ENCODE peak calls at places on chromosomes 2 and 18, in five cellular contexts. L is H1, U is K562, C is IMR-90, G is PC-3. F is an unnamed sample.

GRCh38 chr2:23605236-23605635 is 220.3 kb downstream of the KLHL29 start:
- DNase-seq in U (no peak), C (no peak), G (no peak), L (no peak), F (no peak)

GRCh38 chr2:135903650-135904049 is 27.4 kb upstream of the MCM6 start:
- DNase-seq in L (no peak), C (no peak), U (no peak), G (no peak), F (no peak)

GRCh38 chr2:24984912-24985311 is 13.2 kb upstream of the DNAJC27 start:
- DNase-seq in G (no peak), C (peak), U (no peak), L (no peak), F (no peak)

GRCh38 chr2:86254576-86255538 is 55.6 kb downstream of the MRPL35 start:
- DNase-seq in C (no peak), U (no peak), G (no peak), L (no peak), F (no peak)

GRCh38 chr2:134623796-134624195 is 95.0 kb downstream of the TMEM163 start:
- DNase-seq in U (no peak), G (no peak), C (no peak), L (no peak), F (no peak)

GRCh38 chr2:183149489-183149888 is 25.2 kb downstream of the NUP35 start:
- DNase-seq in G (no peak), L (no peak), C (peak), U (no peak), F (no peak)

GRCh38 chr18:63311481-63312409 is 7.8 kb downstream of the BCL2 start:
- DNase-seq in L (no peak), U (no peak), G (no peak), C (no peak), F (no peak)

GRCh38 chr18:59950215-59950944 is 50.6 kb downstream of the PMAIP1 start:
- DNase-seq in U (no peak), L (no peak), G (peak), C (peak), F (no peak)

GRCh38 chr2:86068098-86069047 is 37.3 kb downstream of the POLR1A start:
- DNase-seq in U (no peak), C (peak), L (no peak), G (no peak), F (no peak)

GRCh38 chr2:12796617-12797016 is 79.9 kb downstream of the TRIB2 start:
- DNase-seq in G (no peak), C (no peak), L (no peak), U (no peak), F (peak)

GRCh38 chr2:216081487-216082387 is at the start of the genes PECR and TMEM169:
- DNase-seq in G (peak), L (peak), U (peak), C (peak), F (peak)

GRCh38 chr2:18413794-18414396 is 146.6 kb downstream of the RDH14 start:
- DNase-seq in L (no peak), G (peak), C (peak), U (no peak), F (no peak)

GRCh38 chr2:106956879-106957278 is 70.9 kb upstream of the ST6GAL2 start:
- DNase-seq in L (no peak), U (no peak), G (peak), C (peak), F (no peak)

GRCh38 chr2:58319481-58319880 is 78.4 kb upstream of the FANCL start:
- DNase-seq in L (no peak), G (peak), C (no peak), U (no peak), F (no peak)

GRCh38 chr18:686339-687111 is 25.9 kb downstream of the ENOSF1 start:
- DNase-seq in U (no peak), L (peak), G (no peak), C (peak), F (no peak)

GRCh38 chr2:163475815-163476214 is 260.0 kb downstream of the FIGN start:
- DNase-seq in L (no peak), C (no peak), U (no peak), G (no peak), F (no peak)

GRCh38 chr2:42800981-42801380 is 8.6 kb upstream of the HAAO start:
- DNase-seq in U (no peak), C (no peak), L (no peak), G (no peak), F (no peak)

GRCh38 chr2:151261977-151262291 is 271 bp upstream of the RBM43 start:
- DNase-seq in U (no peak), C (no peak), L (no peak), G (no peak), F (no peak)

GRCh38 chr2:85106489-85107180 is 26.6 kb upstream of the TCF7L1 start:
- DNase-seq in C (peak), L (no peak), G (peak), U (no peak), F (no peak)

GRCh38 chr18:76252880-76253279 is 242.2 kb downstream of the ZNF516 start:
- DNase-seq in U (no peak), L (no peak), C (peak), G (no peak), F (no peak)

GRCh38 chr18:48923746-48924580 is 26.8 kb downstream of the SMAD7 start:
- DNase-seq in L (no peak), U (no peak), C (peak), G (peak), F (no peak)

GRCh38 chr2:26299488-26300092 is 46.4 kb upstream of the SELENOI start:
- DNase-seq in U (no peak), C (peak), G (peak), L (peak), F (no peak)

GRCh38 chr18:11669948-11670275 is 19.2 kb upstream of the GNAL start:
- DNase-seq in L (no peak), G (no peak), C (no peak), U (no peak), F (no peak)

GRCh38 chr2:230330206-230330605 is 3.2 kb downstream of the SP140L start:
- DNase-seq in U (no peak), C (no peak), L (no peak), G (no peak), F (no peak)

GRCh38 chr18:31546476-31546875 is 45.2 kb upstream of the TTR start:
- DNase-seq in L (no peak), C (no peak), U (no peak), G (no peak), F (no peak)

GRCh38 chr2:10921525-10921924 is 9.8 kb downstream of the KCNF1 start:
- DNase-seq in C (no peak), U (no peak), G (no peak), L (no peak), F (no peak)

GRCh38 chr2:54114936-54115283 is 505 bp upstream of the ACYP2 start:
- DNase-seq in L (no peak), U (no peak), G (no peak), C (no peak), F (no peak)

GRCh38 chr2:190511104-190511503 is 23.4 kb downstream of the NEMP2 start:
- DNase-seq in C (peak), L (no peak), U (no peak), G (peak), F (no peak)

GRCh38 chr2:240965296-240965904 is 33.0 kb upstream of the SNED1 start:
- DNase-seq in U (no peak), L (no peak), C (no peak), G (no peak), F (peak)

GRCh38 chr2:164850235-164850634 is 8.6 kb upstream of the COBLL1 start:
- DNase-seq in U (no peak), G (no peak), C (no peak), L (no peak), F (no peak)

GRCh38 chr2:133975676-133976428 is 278.0 kb upstream of the MGAT5 start:
- DNase-seq in L (no peak), C (peak), G (no peak), U (no peak), F (no peak)

DNA sequence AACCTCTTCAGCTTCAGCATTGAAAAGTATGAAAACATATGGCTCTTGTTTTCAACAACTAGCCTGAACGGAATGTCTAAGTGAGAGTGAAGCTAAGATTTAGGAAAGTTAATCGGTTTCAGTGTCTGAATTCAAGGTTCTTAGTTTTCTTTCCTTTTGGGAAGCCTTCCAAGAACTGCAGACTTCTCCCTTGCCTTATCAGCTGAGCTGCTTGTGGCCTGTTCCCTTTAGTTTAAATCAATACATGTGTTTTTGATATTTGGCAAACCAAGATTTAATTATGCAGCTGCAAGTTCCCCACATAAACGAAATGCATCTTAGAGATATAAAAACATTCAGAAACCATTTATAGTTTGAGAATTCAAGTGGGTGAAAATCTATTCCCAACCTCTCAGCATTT is 274.3 kb upstream of the NRP2 start:
- DNase-seq in G (no peak), U (no peak), C (peak), L (no peak), F (no peak)
- TF ChIP-seq CTCF in G (no peak), U (no peak), C (no peak), L (no peak), F (no peak)

GRCh38 chr2:160683206-160683605 is 189.6 kb upstream of the RBMS1 start:
- DNase-seq in G (no peak), U (no peak), C (no peak), L (no peak), F (no peak)

GRCh38 chr2:160689441-160689840 is 195.8 kb upstream of the RBMS1 start:
- DNase-seq in G (no peak), C (no peak), L (no peak), U (no peak), F (no peak)

DNA sequence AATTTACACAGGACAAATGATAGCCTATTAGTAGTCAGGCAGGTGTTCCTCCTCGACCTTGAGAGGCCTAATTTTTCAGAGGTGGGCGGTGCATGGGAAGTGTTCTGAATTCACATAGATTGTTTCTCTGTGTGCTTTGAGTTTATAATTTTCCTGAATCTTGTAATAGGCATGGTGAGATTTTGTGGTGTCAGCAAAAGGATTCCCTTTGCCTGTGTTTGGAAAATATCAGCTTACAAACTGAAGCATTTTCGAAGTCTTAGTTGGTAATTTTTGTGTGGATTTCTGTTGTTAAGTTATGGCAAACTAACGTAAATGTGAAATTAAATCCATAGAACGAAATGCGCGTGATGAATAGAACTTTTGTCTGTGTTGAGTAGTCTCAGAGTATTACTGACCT is 194.0 kb upstream of the RBMS1 start:
- DNase-seq in C (no peak), U (no peak), G (no peak), L (no peak), F (no peak)
- H3K9ac ChIP-seq in C (no peak), U (no peak), G (no peak), L (no peak), F (no peak)

DNA sequence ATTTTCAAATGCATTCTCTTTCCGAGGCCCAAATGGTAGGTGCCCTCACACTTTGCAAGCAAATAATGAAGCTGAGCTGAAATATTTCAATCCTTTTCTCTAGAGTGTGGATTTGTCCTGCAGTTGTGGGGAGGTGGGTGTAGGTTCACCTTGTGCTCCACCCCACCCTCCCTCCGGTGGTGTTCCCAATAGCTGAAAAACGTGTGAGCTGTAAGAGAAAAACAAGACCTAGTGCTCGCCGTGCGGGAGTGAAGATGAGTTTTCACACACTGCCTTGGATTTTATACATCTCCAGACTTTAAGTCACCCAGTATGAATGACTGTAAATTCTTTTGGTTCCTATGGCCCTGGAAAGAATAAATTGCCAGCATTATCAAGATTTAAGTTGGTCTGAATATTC is 2.0 kb upstream of the SOX11 start:
- DNase-seq in U (no peak), G (no peak), L (no peak), C (peak), F (no peak)
- H3K27ac ChIP-seq in U (no peak), G (no peak), L (no peak), C (peak), F (no peak)

DNA sequence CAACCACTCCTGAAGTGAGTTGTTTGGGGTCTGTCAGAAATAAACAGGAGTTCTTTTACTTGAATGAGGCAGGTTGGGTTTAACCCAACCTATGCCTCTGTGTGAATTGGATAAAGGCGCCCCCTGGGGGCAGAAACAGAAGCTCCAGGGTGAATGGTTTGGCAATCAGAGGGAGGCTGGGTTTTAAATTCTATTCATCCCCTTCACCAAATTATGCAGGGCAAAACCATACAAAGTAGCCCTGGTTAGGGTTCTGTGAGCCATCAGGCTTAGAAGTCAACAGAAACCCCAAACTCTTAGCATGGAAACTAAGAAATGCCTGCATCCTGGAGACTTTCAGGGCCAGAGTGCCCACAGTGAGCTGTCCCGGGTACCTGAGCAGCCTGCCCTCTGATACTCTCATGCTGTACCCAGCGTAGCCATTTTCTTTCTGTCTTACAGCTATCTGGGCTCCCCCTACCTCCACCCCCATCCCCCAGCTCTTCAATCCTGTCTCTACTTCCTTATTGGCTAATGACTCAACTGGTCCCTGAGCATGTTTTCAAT is 241.5 kb downstream of the ICOS start:
- DNase-seq in U (peak), G (peak), C (no peak), L (peak), F (no peak)
- TF ChIP-seq CTCF in U (peak), G (peak), C (peak), L (peak), F (peak)